ENCODE peak calls at places on chromosomes 2 and 18, in four cellular contexts. Y is K562, J is HepG2, H is WTC11. D is an unnamed sample.

GRCh38 chr18:8747440-8747937 is 42.1 kb downstream of the MTCL1 start:
- DNase-seq in Y (no peak), J (no peak), H (no peak), D (no peak)

GRCh38 chr18:64330161-64330560 is 181.3 kb upstream of the LINC00305 start:
- DNase-seq in Y (no peak), J (no peak), H (peak), D (no peak)

GRCh38 chr18:9177047-9177446 is 40.5 kb downstream of the ANKRD12 start:
- DNase-seq in Y (no peak), J (no peak), H (no peak), D (peak)

GRCh38 chr18:59208602-59209001 is 11.4 kb upstream of the GRP start:
- DNase-seq in Y (no peak), J (no peak), H (no peak), D (no peak)

GRCh38 chr2:210227689-210228088 is 2.4 kb upstream of the ACADL start:
- DNase-seq in Y (no peak), J (peak), H (no peak), D (no peak)

GRCh38 chr18:65753520-65753919 is 2.7 kb downstream of the CDH7 start:
- DNase-seq in Y (no peak), J (peak), H (peak), D (peak)

GRCh38 chr2:137411556-137411955 is 552.7 kb upstream of the HNMT start:
- DNase-seq in Y (no peak), J (no peak), H (no peak), D (no peak)

GRCh38 chr2:146677280-146677679 is 1167.5 kb upstream of the ACVR2A start:
- DNase-seq in Y (no peak), J (peak), H (peak), D (peak)

GRCh38 chr2:178237488-178238143 is 43.3 kb downstream of the OSBPL6 start:
- DNase-seq in Y (no peak), J (no peak), H (no peak), D (no peak)

GRCh38 chr2:120735750-120736170 is at the start of gene GLI2:
- DNase-seq in Y (peak), J (peak), H (peak), D (peak)

GRCh38 chr2:230956827-230957755 is 32.0 kb upstream of the GPR55 start:
- DNase-seq in Y (peak), J (no peak), H (peak), D (peak)

GRCh38 chr2:234395801-234396478 is 100.9 kb downstream of the ARL4C start:
- DNase-seq in Y (no peak), J (no peak), H (no peak), D (no peak)

GRCh38 chr2:241138471-241138870 is 10.8 kb downstream of the PASK start:
- DNase-seq in Y (no peak), J (no peak), H (no peak), D (no peak)

GRCh38 chr18:55318864-55319516 is 269.0 kb downstream of the TCF4 start:
- DNase-seq in Y (no peak), J (no peak), H (no peak), D (no peak)

GRCh38 chr2:124327293-124327692 is 302.2 kb downstream of the CNTNAP5 start:
- DNase-seq in Y (no peak), J (no peak), H (no peak), D (no peak)

GRCh38 chr2:100984892-100985307 is 17.2 kb upstream of the RPL31 start:
- DNase-seq in Y (peak), J (peak), H (peak), D (peak)

GRCh38 chr2:11822746-11823411 is 76.4 kb downstream of the LPIN1 start:
- DNase-seq in Y (no peak), J (peak), H (no peak), D (no peak)

GRCh38 chr2:149994057-149994728 is 406.6 kb upstream of the MMADHC start:
- DNase-seq in Y (no peak), J (peak), H (no peak), D (peak)

GRCh38 chr2:127157651-127158460 is 50.9 kb upstream of the BIN1 start:
- DNase-seq in Y (no peak), J (peak), H (peak), D (peak)

GRCh38 chr2:1169291-1169949 is 218.8 kb downstream of the SNTG2 start:
- DNase-seq in Y (no peak), J (no peak), H (no peak), D (no peak)
- TF ChIP-seq ELF4 in Y (no peak), J (no peak), H (no peak), D (no peak)

GRCh38 chr2:238685713-238686112 is 162.2 kb upstream of the TWIST2 start:
- DNase-seq in Y (no peak), J (no peak), H (peak), D (no peak)

GRCh38 chr2:238686223-238686622 is 161.7 kb upstream of the TWIST2 start:
- DNase-seq in Y (no peak), J (no peak), H (no peak), D (no peak)

GRCh38 chr2:238682536-238682935 is 165.3 kb upstream of the TWIST2 start:
- DNase-seq in Y (no peak), J (no peak), H (no peak), D (no peak)

GRCh38 chr2:238685327-238685709 is 162.6 kb upstream of the TWIST2 start:
- DNase-seq in Y (no peak), J (no peak), H (no peak), D (no peak)

GRCh38 chr2:238684362-238685326 is 163.2 kb upstream of the TWIST2 start:
- DNase-seq in Y (no peak), J (peak), H (no peak), D (no peak)
- TF ChIP-seq SP1 in Y (no peak), J (no peak), H (no peak), D (no peak)

GRCh38 chr2:223537100-223537499 is 65.1 kb downstream of the SCG2 start:
- DNase-seq in Y (no peak), J (no peak), H (no peak), D (no peak)
- TF ChIP-seq ELF4 in Y (no peak), J (no peak), H (no peak), D (no peak)

GRCh38 chr2:227506456-227506855 is 34.5 kb downstream of the AGFG1 start:
- DNase-seq in Y (no peak), J (no peak), H (no peak), D (no peak)
- TF ChIP-seq SP1 in Y (no peak), J (no peak), H (no peak), D (no peak)

D was measured in HEK293T.